ENCODE peak calls at places on chromosomes 13 and 19, in ten cellular contexts. One of them, this sample, is unnamed.
A peak's percentile ranks its signal among the peaks of the same experiment; 100 is the strongest.

GRCh38 chr19:50377051-50377441 is 789 bp downstream of the NR1H2 start:
- DNase-seq in upper lobe of left lung: no peak
- DNase-seq in Caco-2: peak; percentile 64
- DNase-seq in sigmoid colon: peak; percentile 67
- DNase-seq in psoas muscle: peak; percentile 68
- DNase-seq in fibroblast of lung: no peak
- DNase-seq in endodermal cell: peak; percentile 90
- DNase-seq in stomach: peak; percentile 53
- DNase-seq in lower lobe of right lung: no peak
- DNase-seq in colonic mucosa: peak; percentile 65
- DNase-seq in this sample: peak; percentile 51

GRCh38 chr19:39136225-39136940 is 10.8 kb downstream of the PAK4 start:
- DNase-seq in upper lobe of left lung: peak; percentile 45
- DNase-seq in Caco-2: no peak
- DNase-seq in sigmoid colon: no peak
- DNase-seq in psoas muscle: no peak
- DNase-seq in fibroblast of lung: no peak
- DNase-seq in endodermal cell: peak; percentile 52
- DNase-seq in stomach: peak; percentile 51
- DNase-seq in lower lobe of right lung: no peak
- DNase-seq in colonic mucosa: peak; percentile 91
- DNase-seq in this sample: no peak

GRCh38 chr19:9673912-9674668 is 810 bp downstream of the ZNF562 start:
- DNase-seq in upper lobe of left lung: no peak
- DNase-seq in Caco-2: peak; percentile 4
- DNase-seq in sigmoid colon: no peak
- DNase-seq in psoas muscle: no peak
- DNase-seq in fibroblast of lung: no peak
- DNase-seq in endodermal cell: no peak
- DNase-seq in stomach: no peak
- DNase-seq in lower lobe of right lung: no peak
- DNase-seq in colonic mucosa: peak; percentile 21
- DNase-seq in this sample: no peak

GRCh38 chr13:62357887-62358645 is 942.4 kb upstream of the PCDH20 start:
- DNase-seq in upper lobe of left lung: no peak
- DNase-seq in Caco-2: peak; percentile 76
- DNase-seq in sigmoid colon: no peak
- DNase-seq in psoas muscle: no peak
- DNase-seq in fibroblast of lung: peak; percentile 80
- DNase-seq in endodermal cell: peak; percentile 88
- DNase-seq in stomach: no peak
- DNase-seq in lower lobe of right lung: no peak
- DNase-seq in colonic mucosa: no peak
- DNase-seq in this sample: no peak

GRCh38 chr13:28792992-28793391 is 27.1 kb upstream of the MTUS2 start:
- DNase-seq in upper lobe of left lung: no peak
- DNase-seq in Caco-2: no peak
- DNase-seq in sigmoid colon: no peak
- DNase-seq in psoas muscle: no peak
- DNase-seq in fibroblast of lung: peak; percentile 18
- DNase-seq in endodermal cell: no peak
- DNase-seq in stomach: no peak
- DNase-seq in lower lobe of right lung: no peak
- DNase-seq in colonic mucosa: no peak
- DNase-seq in this sample: no peak

GRCh38 chr13:79128158-79128557 is 277.9 kb downstream of the RBM26 start:
- DNase-seq in upper lobe of left lung: peak; percentile 21
- DNase-seq in Caco-2: no peak
- DNase-seq in sigmoid colon: no peak
- DNase-seq in psoas muscle: no peak
- DNase-seq in fibroblast of lung: peak; percentile 77
- DNase-seq in endodermal cell: no peak
- DNase-seq in stomach: no peak
- DNase-seq in lower lobe of right lung: no peak
- DNase-seq in colonic mucosa: no peak
- DNase-seq in this sample: no peak

GRCh38 chr13:110797230-110797877 is 83.9 kb downstream of the ING1 start:
- DNase-seq in upper lobe of left lung: no peak
- DNase-seq in Caco-2: no peak
- DNase-seq in sigmoid colon: no peak
- DNase-seq in psoas muscle: no peak
- DNase-seq in fibroblast of lung: no peak
- DNase-seq in endodermal cell: peak; percentile 78
- DNase-seq in stomach: no peak
- DNase-seq in lower lobe of right lung: no peak
- DNase-seq in colonic mucosa: no peak
- DNase-seq in this sample: no peak

GRCh38 chr13:95301135-95301946 is at the start of gene ABCC4:
- DNase-seq in upper lobe of left lung: peak; percentile 78
- DNase-seq in Caco-2: peak; percentile 91
- DNase-seq in sigmoid colon: peak; percentile 88
- DNase-seq in psoas muscle: peak; percentile 78
- DNase-seq in fibroblast of lung: peak; percentile 68
- DNase-seq in endodermal cell: peak; percentile 91
- DNase-seq in stomach: peak; percentile 70
- DNase-seq in lower lobe of right lung: peak; percentile 80
- DNase-seq in colonic mucosa: peak; percentile 73
- DNase-seq in this sample: peak; percentile 17

GRCh38 chr13:24097064-24097463 is 63.5 kb upstream of the SPATA13 start:
- DNase-seq in upper lobe of left lung: no peak
- DNase-seq in Caco-2: no peak
- DNase-seq in sigmoid colon: no peak
- DNase-seq in psoas muscle: no peak
- DNase-seq in fibroblast of lung: peak; percentile 67
- DNase-seq in endodermal cell: no peak
- DNase-seq in stomach: no peak
- DNase-seq in lower lobe of right lung: no peak
- DNase-seq in colonic mucosa: no peak
- DNase-seq in this sample: no peak

GRCh38 chr19:44776402-44777096 is 1.1 kb upstream of the CBLC start:
- DNase-seq in upper lobe of left lung: peak; percentile 80
- DNase-seq in Caco-2: peak; percentile 78
- DNase-seq in sigmoid colon: no peak
- DNase-seq in psoas muscle: no peak
- DNase-seq in fibroblast of lung: no peak
- DNase-seq in endodermal cell: no peak
- DNase-seq in stomach: peak; percentile 89
- DNase-seq in lower lobe of right lung: peak; percentile 76
- DNase-seq in colonic mucosa: peak; percentile 95
- DNase-seq in this sample: no peak

GRCh38 chr13:109840201-109840892 is 54.0 kb upstream of the IRS2 start:
- DNase-seq in upper lobe of left lung: no peak
- DNase-seq in Caco-2: no peak
- DNase-seq in sigmoid colon: no peak
- DNase-seq in psoas muscle: no peak
- DNase-seq in fibroblast of lung: peak; percentile 15
- DNase-seq in endodermal cell: no peak
- DNase-seq in stomach: no peak
- DNase-seq in lower lobe of right lung: no peak
- DNase-seq in colonic mucosa: no peak
- DNase-seq in this sample: no peak

GRCh38 chr19:13841339-13842293 is 35.3 kb upstream of the NANOS3 start:
- DNase-seq in upper lobe of left lung: peak; percentile 80
- DNase-seq in Caco-2: no peak
- DNase-seq in sigmoid colon: peak; percentile 86
- DNase-seq in psoas muscle: peak; percentile 91
- DNase-seq in fibroblast of lung: no peak
- DNase-seq in endodermal cell: peak; percentile 63
- DNase-seq in stomach: peak; percentile 78
- DNase-seq in lower lobe of right lung: peak; percentile 84
- DNase-seq in colonic mucosa: peak; percentile 82
- DNase-seq in this sample: peak; percentile 65

GRCh38 chr19:46303702-46304397 is 7.0 kb downstream of the HIF3A start:
- DNase-seq in upper lobe of left lung: peak; percentile 92
- DNase-seq in Caco-2: peak; percentile 98
- DNase-seq in sigmoid colon: peak; percentile 90
- DNase-seq in psoas muscle: peak; percentile 73
- DNase-seq in fibroblast of lung: peak; percentile 74
- DNase-seq in endodermal cell: peak; percentile 100
- DNase-seq in stomach: peak; percentile 97
- DNase-seq in lower lobe of right lung: peak; percentile 90
- DNase-seq in colonic mucosa: peak; percentile 98
- DNase-seq in this sample: peak; percentile 56

GRCh38 chr19:57269515-57270250 is 10.6 kb upstream of the ZNF460 start:
- DNase-seq in upper lobe of left lung: no peak
- DNase-seq in Caco-2: no peak
- DNase-seq in sigmoid colon: no peak
- DNase-seq in psoas muscle: no peak
- DNase-seq in fibroblast of lung: peak; percentile 75
- DNase-seq in endodermal cell: no peak
- DNase-seq in stomach: no peak
- DNase-seq in lower lobe of right lung: no peak
- DNase-seq in colonic mucosa: no peak
- DNase-seq in this sample: no peak

GRCh38 chr19:10335149-10336053 is 2.1 kb upstream of the RAVER1 start:
- DNase-seq in upper lobe of left lung: no peak
- DNase-seq in Caco-2: no peak
- DNase-seq in sigmoid colon: no peak
- DNase-seq in psoas muscle: no peak
- DNase-seq in fibroblast of lung: no peak
- DNase-seq in endodermal cell: peak; percentile 71
- DNase-seq in stomach: no peak
- DNase-seq in lower lobe of right lung: no peak
- DNase-seq in colonic mucosa: no peak
- DNase-seq in this sample: no peak

GRCh38 chr19:30664358-30665058 is 292.3 kb downstream of the ZNF536 start:
- DNase-seq in upper lobe of left lung: no peak
- DNase-seq in Caco-2: no peak
- DNase-seq in sigmoid colon: no peak
- DNase-seq in psoas muscle: no peak
- DNase-seq in fibroblast of lung: peak; percentile 24
- DNase-seq in endodermal cell: peak; percentile 69
- DNase-seq in stomach: peak; percentile 58
- DNase-seq in lower lobe of right lung: no peak
- DNase-seq in colonic mucosa: no peak
- DNase-seq in this sample: no peak
- TF ChIP-seq CTCF in upper lobe of left lung: no peak
- TF ChIP-seq CTCF in Caco-2: no peak
- TF ChIP-seq CTCF in sigmoid colon: no peak
- TF ChIP-seq CTCF in psoas muscle: no peak
- TF ChIP-seq CTCF in fibroblast of lung: peak; percentile 21
- TF ChIP-seq CTCF in endodermal cell: peak; percentile 75
- TF ChIP-seq CTCF in stomach: no peak
- TF ChIP-seq CTCF in lower lobe of right lung: no peak
- TF ChIP-seq CTCF in colonic mucosa: no peak
- TF ChIP-seq CTCF in this sample: no peak

GRCh38 chr19:5958074-5958850 is 19.7 kb downstream of the RANBP3 start:
- DNase-seq in upper lobe of left lung: no peak
- DNase-seq in Caco-2: peak; percentile 29
- DNase-seq in sigmoid colon: no peak
- DNase-seq in psoas muscle: no peak
- DNase-seq in fibroblast of lung: no peak
- DNase-seq in endodermal cell: no peak
- DNase-seq in stomach: no peak
- DNase-seq in lower lobe of right lung: no peak
- DNase-seq in colonic mucosa: no peak
- DNase-seq in this sample: no peak

GRCh38 chr19:5955638-5955935 is 22.4 kb downstream of the RANBP3 start:
- DNase-seq in upper lobe of left lung: no peak
- DNase-seq in Caco-2: no peak
- DNase-seq in sigmoid colon: no peak
- DNase-seq in psoas muscle: no peak
- DNase-seq in fibroblast of lung: peak; percentile 59
- DNase-seq in endodermal cell: no peak
- DNase-seq in stomach: no peak
- DNase-seq in lower lobe of right lung: no peak
- DNase-seq in colonic mucosa: no peak
- DNase-seq in this sample: no peak

GRCh38 chr19:5956728-5957127 is 21.2 kb downstream of the RANBP3 start:
- DNase-seq in upper lobe of left lung: no peak
- DNase-seq in Caco-2: no peak
- DNase-seq in sigmoid colon: no peak
- DNase-seq in psoas muscle: no peak
- DNase-seq in fibroblast of lung: no peak
- DNase-seq in endodermal cell: no peak
- DNase-seq in stomach: no peak
- DNase-seq in lower lobe of right lung: no peak
- DNase-seq in colonic mucosa: no peak
- DNase-seq in this sample: no peak

GRCh38 chr19:5957132-5957531 is 20.8 kb downstream of the RANBP3 start:
- DNase-seq in upper lobe of left lung: no peak
- DNase-seq in Caco-2: no peak
- DNase-seq in sigmoid colon: no peak
- DNase-seq in psoas muscle: no peak
- DNase-seq in fibroblast of lung: no peak
- DNase-seq in endodermal cell: no peak
- DNase-seq in stomach: no peak
- DNase-seq in lower lobe of right lung: no peak
- DNase-seq in colonic mucosa: no peak
- DNase-seq in this sample: no peak

GRCh38 chr19:5956323-5956722 is 21.6 kb downstream of the RANBP3 start:
- DNase-seq in upper lobe of left lung: no peak
- DNase-seq in Caco-2: no peak
- DNase-seq in sigmoid colon: no peak
- DNase-seq in psoas muscle: no peak
- DNase-seq in fibroblast of lung: no peak
- DNase-seq in endodermal cell: no peak
- DNase-seq in stomach: no peak
- DNase-seq in lower lobe of right lung: no peak
- DNase-seq in colonic mucosa: no peak
- DNase-seq in this sample: no peak
- H3K27me3 ChIP-seq in upper lobe of left lung: no peaks in the 10 kb centered on the region
- H3K27me3 ChIP-seq in Caco-2: no peaks in the 10 kb centered on the region
- H3K27me3 ChIP-seq in sigmoid colon: no peaks in the 10 kb centered on the region
- H3K27me3 ChIP-seq in psoas muscle: no peaks in the 10 kb centered on the region
- H3K27me3 ChIP-seq in fibroblast of lung: no peaks in the 10 kb centered on the region
- H3K27me3 ChIP-seq in endodermal cell: no peaks in the 10 kb centered on the region
- H3K27me3 ChIP-seq in stomach: no peaks in the 10 kb centered on the region
- H3K27me3 ChIP-seq in lower lobe of right lung: no peaks in the 10 kb centered on the region
- H3K27me3 ChIP-seq in colonic mucosa: no peaks in the 10 kb centered on the region
- H3K27me3 ChIP-seq in this sample: no peaks in the 10 kb centered on the region

GRCh38 chr13:74202129-74202528 is 67.9 kb upstream of the KLF12 start:
- DNase-seq in upper lobe of left lung: no peak
- DNase-seq in Caco-2: no peak
- DNase-seq in sigmoid colon: no peak
- DNase-seq in psoas muscle: no peak
- DNase-seq in fibroblast of lung: peak; percentile 9
- DNase-seq in endodermal cell: no peak
- DNase-seq in stomach: no peak
- DNase-seq in lower lobe of right lung: no peak
- DNase-seq in colonic mucosa: no peak
- DNase-seq in this sample: no peak
- H3K4me1 ChIP-seq in upper lobe of left lung: no peaks in the 10 kb centered on the region
- H3K4me1 ChIP-seq in Caco-2: no peaks in the 10 kb centered on the region
- H3K4me1 ChIP-seq in sigmoid colon: no peaks in the 10 kb centered on the region
- H3K4me1 ChIP-seq in psoas muscle: peaks cover 8% of the 10 kb centered on the region
- H3K4me1 ChIP-seq in fibroblast of lung: peaks cover 7% of the 10 kb centered on the region
- H3K4me1 ChIP-seq in endodermal cell: no peaks in the 10 kb centered on the region
- H3K4me1 ChIP-seq in stomach: no peaks in the 10 kb centered on the region
- H3K4me1 ChIP-seq in lower lobe of right lung: no peaks in the 10 kb centered on the region
- H3K4me1 ChIP-seq in colonic mucosa: no peaks in the 10 kb centered on the region
- H3K4me1 ChIP-seq in this sample: no peaks in the 10 kb centered on the region

GRCh38 chr13:67632590-67632989 is 402.5 kb upstream of the PCDH9 start:
- DNase-seq in upper lobe of left lung: no peak
- DNase-seq in Caco-2: no peak
- DNase-seq in sigmoid colon: no peak
- DNase-seq in psoas muscle: no peak
- DNase-seq in fibroblast of lung: peak; percentile 49
- DNase-seq in endodermal cell: no peak
- DNase-seq in stomach: no peak
- DNase-seq in lower lobe of right lung: no peak
- DNase-seq in colonic mucosa: no peak
- DNase-seq in this sample: no peak

GRCh38 chr13:67630640-67631039 is 400.5 kb upstream of the PCDH9 start:
- DNase-seq in upper lobe of left lung: no peak
- DNase-seq in Caco-2: no peak
- DNase-seq in sigmoid colon: no peak
- DNase-seq in psoas muscle: no peak
- DNase-seq in fibroblast of lung: no peak
- DNase-seq in endodermal cell: no peak
- DNase-seq in stomach: no peak
- DNase-seq in lower lobe of right lung: no peak
- DNase-seq in colonic mucosa: no peak
- DNase-seq in this sample: no peak

GRCh38 chr13:67635754-67636153 is 405.6 kb upstream of the PCDH9 start:
- DNase-seq in upper lobe of left lung: no peak
- DNase-seq in Caco-2: no peak
- DNase-seq in sigmoid colon: no peak
- DNase-seq in psoas muscle: no peak
- DNase-seq in fibroblast of lung: peak; percentile 48
- DNase-seq in endodermal cell: no peak
- DNase-seq in stomach: no peak
- DNase-seq in lower lobe of right lung: no peak
- DNase-seq in colonic mucosa: no peak
- DNase-seq in this sample: no peak
- TF ChIP-seq CTCF in upper lobe of left lung: no peak
- TF ChIP-seq CTCF in Caco-2: no peak
- TF ChIP-seq CTCF in sigmoid colon: no peak
- TF ChIP-seq CTCF in psoas muscle: no peak
- TF ChIP-seq CTCF in fibroblast of lung: no peak
- TF ChIP-seq CTCF in endodermal cell: no peak
- TF ChIP-seq CTCF in stomach: no peak
- TF ChIP-seq CTCF in lower lobe of right lung: no peak
- TF ChIP-seq CTCF in colonic mucosa: no peak
- TF ChIP-seq CTCF in this sample: no peak